ENCODE peak calls at places on chromosomes 6 and 20, in four cellular contexts. One of them, this sample, is unnamed.

GRCh38 chr20:20706285-20706684 is 6.2 kb downstream of the RALGAPA2 start:
- DNase-seq in HTR-8/SVneo: no peak
- DNase-seq in stimulated activated CD4-positive, alpha-beta T cell treated with anti-CD3 and anti-CD28 coated beads, Interleukin-1b, Interleukin-23, amount 100 ng/mL, for 4 hours: no peak
- DNase-seq in GM12865: no peak
- DNase-seq in this sample: no peak

GRCh38 chr6:3727593-3728108 is 23.9 kb downstream of the PXDC1 start:
- DNase-seq in GM12865: no peak
- DNase-seq in HTR-8/SVneo: no peak
- DNase-seq in stimulated activated CD4-positive, alpha-beta T cell treated with anti-CD3 and anti-CD28 coated beads, Interleukin-1b, Interleukin-23, amount 100 ng/mL, for 4 hours: no peak
- DNase-seq in this sample: no peak

GRCh38 chr20:49916146-49917002 is 1.0 kb upstream of the SPATA2 start:
- DNase-seq in GM12865: peak
- DNase-seq in stimulated activated CD4-positive, alpha-beta T cell treated with anti-CD3 and anti-CD28 coated beads, Interleukin-1b, Interleukin-23, amount 100 ng/mL, for 4 hours: no peak
- DNase-seq in HTR-8/SVneo: no peak
- DNase-seq in this sample: no peak

GRCh38 chr20:49568491-49569151 is 684 bp upstream of the PTGIS start:
- DNase-seq in GM12865: no peak
- DNase-seq in stimulated activated CD4-positive, alpha-beta T cell treated with anti-CD3 and anti-CD28 coated beads, Interleukin-1b, Interleukin-23, amount 100 ng/mL, for 4 hours: no peak
- DNase-seq in HTR-8/SVneo: no peak
- DNase-seq in this sample: no peak

GRCh38 chr20:13396036-13396435 is 175.0 kb downstream of the ISM1 start:
- DNase-seq in stimulated activated CD4-positive, alpha-beta T cell treated with anti-CD3 and anti-CD28 coated beads, Interleukin-1b, Interleukin-23, amount 100 ng/mL, for 4 hours: no peak
- DNase-seq in GM12865: no peak
- DNase-seq in HTR-8/SVneo: no peak
- DNase-seq in this sample: no peak

GRCh38 chr6:113172531-113172966 is 684.6 kb upstream of the MARCKS start:
- DNase-seq in GM12865: no peak
- DNase-seq in stimulated activated CD4-positive, alpha-beta T cell treated with anti-CD3 and anti-CD28 coated beads, Interleukin-1b, Interleukin-23, amount 100 ng/mL, for 4 hours: no peak
- DNase-seq in HTR-8/SVneo: no peak
- DNase-seq in this sample: no peak

GRCh38 chr6:46042355-46042999 is 26.8 kb upstream of the CLIC5 start:
- DNase-seq in HTR-8/SVneo: peak
- DNase-seq in stimulated activated CD4-positive, alpha-beta T cell treated with anti-CD3 and anti-CD28 coated beads, Interleukin-1b, Interleukin-23, amount 100 ng/mL, for 4 hours: no peak
- DNase-seq in GM12865: peak
- DNase-seq in this sample: no peak

GRCh38 chr6:6166064-6166463 is 154.4 kb downstream of the F13A1 start:
- DNase-seq in GM12865: peak
- DNase-seq in HTR-8/SVneo: no peak
- DNase-seq in stimulated activated CD4-positive, alpha-beta T cell treated with anti-CD3 and anti-CD28 coated beads, Interleukin-1b, Interleukin-23, amount 100 ng/mL, for 4 hours: no peak
- DNase-seq in this sample: no peak

GRCh38 chr6:75493400-75494064 is at the start of gene FILIP1:
- DNase-seq in stimulated activated CD4-positive, alpha-beta T cell treated with anti-CD3 and anti-CD28 coated beads, Interleukin-1b, Interleukin-23, amount 100 ng/mL, for 4 hours: no peak
- DNase-seq in GM12865: peak
- DNase-seq in HTR-8/SVneo: no peak
- DNase-seq in this sample: peak

GRCh38 chr6:119566546-119567263 is 217.1 kb upstream of the MAN1A1 start:
- DNase-seq in HTR-8/SVneo: no peak
- DNase-seq in GM12865: no peak
- DNase-seq in stimulated activated CD4-positive, alpha-beta T cell treated with anti-CD3 and anti-CD28 coated beads, Interleukin-1b, Interleukin-23, amount 100 ng/mL, for 4 hours: no peak
- DNase-seq in this sample: no peak

GRCh38 chr6:72712921-72713320 is 91.1 kb downstream of the KCNQ5 start:
- DNase-seq in stimulated activated CD4-positive, alpha-beta T cell treated with anti-CD3 and anti-CD28 coated beads, Interleukin-1b, Interleukin-23, amount 100 ng/mL, for 4 hours: no peak
- DNase-seq in HTR-8/SVneo: no peak
- DNase-seq in GM12865: no peak
- DNase-seq in this sample: no peak

GRCh38 chr20:49951160-49951559 is 15.0 kb downstream of the RNF114 start:
- DNase-seq in stimulated activated CD4-positive, alpha-beta T cell treated with anti-CD3 and anti-CD28 coated beads, Interleukin-1b, Interleukin-23, amount 100 ng/mL, for 4 hours: no peak
- DNase-seq in HTR-8/SVneo: peak
- DNase-seq in GM12865: no peak
- DNase-seq in this sample: no peak

GRCh38 chr6:20212392-20213111 is at the start of gene MBOAT1:
- DNase-seq in HTR-8/SVneo: peak
- DNase-seq in GM12865: peak
- DNase-seq in stimulated activated CD4-positive, alpha-beta T cell treated with anti-CD3 and anti-CD28 coated beads, Interleukin-1b, Interleukin-23, amount 100 ng/mL, for 4 hours: peak
- DNase-seq in this sample: peak

GRCh38 chr20:37590938-37591490 is 63.3 kb upstream of the BLCAP start:
- DNase-seq in HTR-8/SVneo: no peak
- DNase-seq in stimulated activated CD4-positive, alpha-beta T cell treated with anti-CD3 and anti-CD28 coated beads, Interleukin-1b, Interleukin-23, amount 100 ng/mL, for 4 hours: no peak
- DNase-seq in GM12865: no peak
- DNase-seq in this sample: no peak

GRCh38 chr6:24093381-24093780 is 32.6 kb upstream of the NRSN1 start:
- DNase-seq in GM12865: no peak
- DNase-seq in HTR-8/SVneo: no peak
- DNase-seq in stimulated activated CD4-positive, alpha-beta T cell treated with anti-CD3 and anti-CD28 coated beads, Interleukin-1b, Interleukin-23, amount 100 ng/mL, for 4 hours: no peak
- DNase-seq in this sample: no peak

GRCh38 chr20:62755817-62756724 is 40.2 kb upstream of the MRGBP start:
- DNase-seq in stimulated activated CD4-positive, alpha-beta T cell treated with anti-CD3 and anti-CD28 coated beads, Interleukin-1b, Interleukin-23, amount 100 ng/mL, for 4 hours: no peak
- DNase-seq in GM12865: no peak
- DNase-seq in HTR-8/SVneo: no peak
- DNase-seq in this sample: no peak

GRCh38 chr6:52998603-52999002 is 3.5 kb upstream of the GSTA4 start:
- DNase-seq in stimulated activated CD4-positive, alpha-beta T cell treated with anti-CD3 and anti-CD28 coated beads, Interleukin-1b, Interleukin-23, amount 100 ng/mL, for 4 hours: no peak
- DNase-seq in GM12865: no peak
- DNase-seq in HTR-8/SVneo: no peak
- DNase-seq in this sample: no peak

GRCh38 chr20:23683281-23683680 is 5.6 kb downstream of the CST4 start:
- DNase-seq in GM12865: no peak
- DNase-seq in HTR-8/SVneo: no peak
- DNase-seq in stimulated activated CD4-positive, alpha-beta T cell treated with anti-CD3 and anti-CD28 coated beads, Interleukin-1b, Interleukin-23, amount 100 ng/mL, for 4 hours: no peak
- DNase-seq in this sample: no peak

GRCh38 chr6:167089243-167090142 is 33.4 kb upstream of the CCR6 start:
- DNase-seq in stimulated activated CD4-positive, alpha-beta T cell treated with anti-CD3 and anti-CD28 coated beads, Interleukin-1b, Interleukin-23, amount 100 ng/mL, for 4 hours: no peak
- DNase-seq in GM12865: peak
- DNase-seq in HTR-8/SVneo: no peak
- DNase-seq in this sample: no peak

GRCh38 chr6:118324081-118324480 is 224.0 kb upstream of the PLN start:
- DNase-seq in stimulated activated CD4-positive, alpha-beta T cell treated with anti-CD3 and anti-CD28 coated beads, Interleukin-1b, Interleukin-23, amount 100 ng/mL, for 4 hours: no peak
- DNase-seq in GM12865: no peak
- DNase-seq in HTR-8/SVneo: no peak
- DNase-seq in this sample: no peak

GRCh38 chr6:101539510-101540245 is 146.2 kb downstream of the GRIK2 start:
- DNase-seq in GM12865: no peak
- DNase-seq in HTR-8/SVneo: no peak
- DNase-seq in stimulated activated CD4-positive, alpha-beta T cell treated with anti-CD3 and anti-CD28 coated beads, Interleukin-1b, Interleukin-23, amount 100 ng/mL, for 4 hours: no peak
- DNase-seq in this sample: peak

GRCh38 chr6:509676-510075 is 118.1 kb downstream of the IRF4 start:
- DNase-seq in stimulated activated CD4-positive, alpha-beta T cell treated with anti-CD3 and anti-CD28 coated beads, Interleukin-1b, Interleukin-23, amount 100 ng/mL, for 4 hours: no peak
- DNase-seq in GM12865: no peak
- DNase-seq in HTR-8/SVneo: no peak
- DNase-seq in this sample: no peak

GRCh38 chr20:23399568-23400241 is 21.6 kb downstream of the NAPB start:
- DNase-seq in stimulated activated CD4-positive, alpha-beta T cell treated with anti-CD3 and anti-CD28 coated beads, Interleukin-1b, Interleukin-23, amount 100 ng/mL, for 4 hours: no peak
- DNase-seq in HTR-8/SVneo: no peak
- DNase-seq in GM12865: peak
- DNase-seq in this sample: no peak

GRCh38 chr6:131317516-131317915 is 182.2 kb downstream of the AKAP7 start:
- DNase-seq in HTR-8/SVneo: no peak
- DNase-seq in GM12865: no peak
- DNase-seq in stimulated activated CD4-positive, alpha-beta T cell treated with anti-CD3 and anti-CD28 coated beads, Interleukin-1b, Interleukin-23, amount 100 ng/mL, for 4 hours: no peak
- DNase-seq in this sample: no peak

GRCh38 chr6:162344301-162344700 is 383.3 kb downstream of the PRKN start:
- DNase-seq in HTR-8/SVneo: no peak
- DNase-seq in stimulated activated CD4-positive, alpha-beta T cell treated with anti-CD3 and anti-CD28 coated beads, Interleukin-1b, Interleukin-23, amount 100 ng/mL, for 4 hours: no peak
- DNase-seq in GM12865: no peak
- DNase-seq in this sample: no peak

GRCh38 chr6:126377594-126378153 is 37.8 kb downstream of the CENPW start:
- DNase-seq in stimulated activated CD4-positive, alpha-beta T cell treated with anti-CD3 and anti-CD28 coated beads, Interleukin-1b, Interleukin-23, amount 100 ng/mL, for 4 hours: no peak
- DNase-seq in HTR-8/SVneo: no peak
- DNase-seq in GM12865: no peak
- DNase-seq in this sample: no peak

GRCh38 chr6:56328366-56328765 is 81.0 kb upstream of the COL21A1 start:
- DNase-seq in stimulated activated CD4-positive, alpha-beta T cell treated with anti-CD3 and anti-CD28 coated beads, Interleukin-1b, Interleukin-23, amount 100 ng/mL, for 4 hours: no peak
- DNase-seq in HTR-8/SVneo: no peak
- DNase-seq in GM12865: no peak
- DNase-seq in this sample: no peak

This sample was measured in retinal pigment epithelial cell.